ENCODE peak calls at places on chromosomes 1 and 21, in nine cellular contexts. Y is fibroblast of pulmonary artery; I is iPS-NIHi11; S is effector memory CD8-positive, alpha-beta T cell; U is activated CD4-positive, alpha-beta T cell treated with anti-CD3 and anti-CD28 coated beads, Interleukin-2, amount 50 U/mL, for 48 hours; D is bronchial epithelial cell; P is cardiac fibroblast; C is activated T-cell treated with anti-CD3 and anti-CD28 coated beads for 4 hours; V is neural crest cell. O is an unnamed sample.

GRCh38 chr1:236057546-236057945 is 7.3 kb downstream of the NID1 start:
- DNase-seq in Y (no peak), I (no peak), S (no peak), U (no peak), D (no peak), P (no peak), C (no peak), V (no peak), O (no peak)

GRCh38 chr21:38326899-38327298 is 70.1 kb downstream of the KCNJ15 start:
- DNase-seq in Y (no peak), I (no peak), S (no peak), U (no peak), D (no peak), P (no peak), C (no peak), V (no peak), O (no peak)

GRCh38 chr1:44641126-44642102 is 32.9 kb downstream of the TMEM53 start:
- DNase-seq in Y (no peak), I (no peak), S (no peak), U (no peak), D (no peak), P (no peak), C (no peak), V (no peak), O (no peak)

GRCh38 chr1:39657402-39657801 is 14.5 kb downstream of the NT5C1A start:
- DNase-seq in Y (no peak), I (no peak), S (no peak), U (no peak), D (no peak), P (no peak), C (no peak), V (no peak), O (no peak)

GRCh38 chr1:237166031-237166430 is 124.0 kb downstream of the RYR2 start:
- DNase-seq in Y (no peak), I (no peak), S (no peak), U (no peak), D (no peak), P (no peak), C (no peak), V (no peak), O (no peak)

GRCh38 chr1:245986404-245987221 is 520.5 kb downstream of the SMYD3 start:
- DNase-seq in Y (peak; percentile 88), I (no peak), S (no peak), U (no peak), D (peak; percentile 81), P (peak; percentile 87), C (no peak), V (no peak), O (no peak)

GRCh38 chr1:220113136-220113695 is 19.3 kb downstream of the IARS2 start:
- DNase-seq in Y (peak; percentile 45), I (peak; percentile 32), S (peak; percentile 35), U (no peak), D (peak; percentile 45), P (peak; percentile 42), C (peak; percentile 8), V (no peak), O (peak; percentile 31)

GRCh38 chr1:224375059-224375458 is 18.4 kb downstream of the CNIH4 start:
- DNase-seq in Y (no peak), I (no peak), S (no peak), U (no peak), D (no peak), P (no peak), C (no peak), V (no peak), O (no peak)

GRCh38 chr1:78333426-78334012 is 157.3 kb upstream of the PTGFR start:
- DNase-seq in Y (peak; percentile 71), I (peak; percentile 20), S (no peak), U (no peak), D (peak; percentile 35), P (peak; percentile 77), C (no peak), V (peak; percentile 4), O (no peak)

GRCh38 chr1:31714442-31715096 is 10.8 kb upstream of the COL16A1 start:
- DNase-seq in Y (peak; percentile 61), I (peak; percentile 74), S (peak; percentile 15), U (peak; percentile 30), D (peak; percentile 50), P (peak; percentile 74), C (peak; percentile 14), V (peak; percentile 40), O (peak; percentile 34)

GRCh38 chr1:44705938-44706337 is 25.0 kb downstream of the RNU5D-1 start:
- DNase-seq in Y (no peak), I (no peak), S (no peak), U (no peak), D (no peak), P (no peak), C (no peak), V (no peak), O (no peak)

GRCh38 chr21:44758781-44759627 is 42.6 kb downstream of the UBE2G2 start:
- DNase-seq in Y (no peak), I (peak; percentile 43), S (no peak), U (no peak), D (no peak), P (no peak), C (no peak), V (no peak), O (no peak)

GRCh38 chr21:35294231-35294898 is 245.3 kb upstream of the RUNX1 start:
- DNase-seq in Y (peak; percentile 36), I (peak; percentile 12), S (no peak), U (no peak), D (peak; percentile 40), P (peak; percentile 21), C (no peak), V (no peak), O (no peak)

GRCh38 chr1:25020851-25021585 is 90.9 kb upstream of the RUNX3 start:
- DNase-seq in Y (no peak), I (no peak), S (no peak), U (no peak), D (no peak), P (no peak), C (no peak), V (no peak), O (no peak)

GRCh38 chr1:1629430-1630190 is 2.4 kb upstream of the MMP23B start:
- DNase-seq in Y (no peak), I (no peak), S (peak; percentile 86), U (peak; percentile 45), D (no peak), P (no peak), C (peak; percentile 71), V (no peak), O (peak; percentile 62)

GRCh38 chr1:227788279-227789041 is 27.0 kb upstream of the PRSS38 start:
- DNase-seq in Y (peak; percentile 11), I (peak; percentile 86), S (peak; percentile 58), U (peak; percentile 78), D (peak; percentile 37), P (no peak), C (no peak), V (peak; percentile 47), O (no peak)

GRCh38 chr1:75522389-75522788 is 88.5 kb downstream of the SLC44A5 start:
- DNase-seq in Y (peak; percentile 86), I (peak; percentile 6), S (no peak), U (no peak), D (no peak), P (peak; percentile 83), C (no peak), V (no peak), O (no peak)

GRCh38 chr1:202145325-202146140 is 996 bp upstream of the ARL8A start:
- DNase-seq in Y (no peak), I (no peak), S (no peak), U (peak; percentile 55), D (peak; percentile 44), P (no peak), C (no peak), V (no peak), O (peak; percentile 55)

GRCh38 chr1:63882048-63882704 is 108.4 kb downstream of the ROR1 start:
- DNase-seq in Y (no peak), I (no peak), S (no peak), U (no peak), D (no peak), P (no peak), C (no peak), V (no peak), O (no peak)

GRCh38 chr1:115665319-115665718 is 23.5 kb downstream of the VANGL1 start:
- DNase-seq in Y (no peak), I (no peak), S (no peak), U (no peak), D (peak; percentile 50), P (no peak), C (no peak), V (no peak), O (no peak)

GRCh38 chr21:42278750-42279149 is 36.5 kb downstream of the TFF3 start:
- DNase-seq in Y (no peak), I (no peak), S (no peak), U (no peak), D (no peak), P (no peak), C (no peak), V (no peak), O (no peak)

GRCh38 chr1:84255586-84255985 is 45.9 kb upstream of the SAMD13 start:
- DNase-seq in Y (no peak), I (no peak), S (no peak), U (no peak), D (no peak), P (no peak), C (no peak), V (no peak), O (no peak)